ENCODE peak calls at places on chromosomes 7 and 10, in six cellular contexts. One of them, this sample, is unnamed.

GRCh38 chr7:158945514-158945913 is 89.2 kb downstream of the DYNC2I1 start:
- DNase-seq in NB4: no peak
- DNase-seq in HCT116: no peak
- DNase-seq in AG04450: no peak
- DNase-seq in kidney epithelial cell: no peak
- DNase-seq in lower lobe of right lung: no peak
- DNase-seq in this sample: no peak

GRCh38 chr10:132891313-132891712 is 51.1 kb downstream of the CFAP46 start:
- DNase-seq in HCT116: no peak
- DNase-seq in AG04450: no peak
- DNase-seq in NB4: no peak
- DNase-seq in lower lobe of right lung: no peak
- DNase-seq in kidney epithelial cell: no peak
- DNase-seq in this sample: no peak

GRCh38 chr10:114332808-114333207 is 71.5 kb downstream of the AFAP1L2 start:
- DNase-seq in lower lobe of right lung: no peak
- DNase-seq in HCT116: no peak
- DNase-seq in NB4: no peak
- DNase-seq in AG04450: no peak
- DNase-seq in kidney epithelial cell: no peak
- DNase-seq in this sample: no peak

GRCh38 chr10:47027108-47027811 is 116.0 kb downstream of the PTPN20 start:
- DNase-seq in NB4: no peak
- DNase-seq in HCT116: no peak
- DNase-seq in lower lobe of right lung: peak; percentile 34
- DNase-seq in kidney epithelial cell: no peak
- DNase-seq in AG04450: no peak
- DNase-seq in this sample: no peak

GRCh38 chr10:110746254-110746826 is 102.2 kb downstream of the RBM20 start:
- DNase-seq in NB4: peak; percentile 71
- DNase-seq in lower lobe of right lung: no peak
- DNase-seq in kidney epithelial cell: no peak
- DNase-seq in AG04450: peak; percentile 39
- DNase-seq in HCT116: peak; percentile 63
- DNase-seq in this sample: peak; percentile 45

GRCh38 chr10:122316224-122316884 is 45.3 kb downstream of the BTBD16 start:
- DNase-seq in kidney epithelial cell: no peak
- DNase-seq in AG04450: no peak
- DNase-seq in HCT116: no peak
- DNase-seq in NB4: no peak
- DNase-seq in lower lobe of right lung: no peak
- DNase-seq in this sample: no peak

GRCh38 chr10:75352650-75353049 is 48.9 kb downstream of the ZNF503 start:
- DNase-seq in HCT116: no peak
- DNase-seq in NB4: peak; percentile 21
- DNase-seq in kidney epithelial cell: no peak
- DNase-seq in lower lobe of right lung: no peak
- DNase-seq in AG04450: no peak
- DNase-seq in this sample: no peak

GRCh38 chr10:35546824-35547225 is 58.3 kb upstream of the GJD4 start:
- DNase-seq in AG04450: no peak
- DNase-seq in HCT116: no peak
- DNase-seq in lower lobe of right lung: no peak
- DNase-seq in kidney epithelial cell: peak; percentile 73
- DNase-seq in NB4: no peak
- DNase-seq in this sample: no peak

GRCh38 chr10:131901181-131901829 is 497 bp downstream of the PPP2R2D start:
- DNase-seq in lower lobe of right lung: peak; percentile 80
- DNase-seq in NB4: peak; percentile 63
- DNase-seq in AG04450: no peak
- DNase-seq in kidney epithelial cell: no peak
- DNase-seq in HCT116: no peak
- DNase-seq in this sample: no peak

GRCh38 chr10:94402204-94403033 is at the start of gene TBC1D12:
- DNase-seq in kidney epithelial cell: peak; percentile 89
- DNase-seq in AG04450: peak; percentile 90
- DNase-seq in NB4: no peak
- DNase-seq in lower lobe of right lung: peak; percentile 96
- DNase-seq in HCT116: peak; percentile 97
- DNase-seq in this sample: peak; percentile 91

GRCh38 chr7:836429-836828 is 4.2 kb downstream of the SUN1 start:
- DNase-seq in AG04450: no peak
- DNase-seq in lower lobe of right lung: no peak
- DNase-seq in kidney epithelial cell: no peak
- DNase-seq in NB4: peak; percentile 47
- DNase-seq in HCT116: peak; percentile 27
- DNase-seq in this sample: no peak

GRCh38 chr10:121654021-121654545 is 55.8 kb upstream of the FGFR2 start:
- DNase-seq in NB4: no peak
- DNase-seq in AG04450: no peak
- DNase-seq in HCT116: no peak
- DNase-seq in lower lobe of right lung: no peak
- DNase-seq in kidney epithelial cell: no peak
- DNase-seq in this sample: no peak

GRCh38 chr7:66255533-66256100 is 50.5 kb downstream of the TPST1 start:
- DNase-seq in NB4: peak; percentile 9
- DNase-seq in lower lobe of right lung: no peak
- DNase-seq in kidney epithelial cell: peak; percentile 55
- DNase-seq in AG04450: no peak
- DNase-seq in HCT116: no peak
- DNase-seq in this sample: no peak

GRCh38 chr7:149713061-149713730 is 60.2 kb downstream of the ZNF467 start:
- DNase-seq in NB4: no peak
- DNase-seq in lower lobe of right lung: peak; percentile 28
- DNase-seq in kidney epithelial cell: no peak
- DNase-seq in HCT116: no peak
- DNase-seq in AG04450: no peak
- DNase-seq in this sample: no peak

GRCh38 chr10:102135956-102136526 is 3.2 kb downstream of the PPRC1 start:
- DNase-seq in AG04450: no peak
- DNase-seq in NB4: no peak
- DNase-seq in kidney epithelial cell: no peak
- DNase-seq in lower lobe of right lung: no peak
- DNase-seq in HCT116: no peak
- DNase-seq in this sample: no peak

GRCh38 chr7:155106356-155106755 is 36.2 kb downstream of the HTR5A start:
- DNase-seq in NB4: no peak
- DNase-seq in HCT116: no peak
- DNase-seq in kidney epithelial cell: no peak
- DNase-seq in AG04450: no peak
- DNase-seq in lower lobe of right lung: no peak
- DNase-seq in this sample: no peak

GRCh38 chr7:64874114-64874513 is 29.0 kb upstream of the ZNF273 start:
- DNase-seq in NB4: no peak
- DNase-seq in AG04450: no peak
- DNase-seq in kidney epithelial cell: no peak
- DNase-seq in HCT116: no peak
- DNase-seq in lower lobe of right lung: no peak
- DNase-seq in this sample: no peak

GRCh38 chr7:143368387-143368786 is 5.9 kb upstream of the FAM131B start:
- DNase-seq in NB4: no peak
- DNase-seq in kidney epithelial cell: no peak
- DNase-seq in lower lobe of right lung: no peak
- DNase-seq in HCT116: no peak
- DNase-seq in AG04450: no peak
- DNase-seq in this sample: no peak

GRCh38 chr7:43583424-43584199 is 704 bp downstream of the STK17A start:
- DNase-seq in lower lobe of right lung: peak; percentile 89
- DNase-seq in HCT116: no peak
- DNase-seq in kidney epithelial cell: no peak
- DNase-seq in NB4: peak; percentile 88
- DNase-seq in AG04450: no peak
- DNase-seq in this sample: no peak
- TF ChIP-seq CTCF in lower lobe of right lung: peak; percentile 27
- TF ChIP-seq CTCF in HCT116: no peak
- TF ChIP-seq CTCF in kidney epithelial cell: peak; percentile 31
- TF ChIP-seq CTCF in NB4: peak; percentile 20
- TF ChIP-seq CTCF in AG04450: peak; percentile 20
- TF ChIP-seq CTCF in this sample: no peak

DNA sequence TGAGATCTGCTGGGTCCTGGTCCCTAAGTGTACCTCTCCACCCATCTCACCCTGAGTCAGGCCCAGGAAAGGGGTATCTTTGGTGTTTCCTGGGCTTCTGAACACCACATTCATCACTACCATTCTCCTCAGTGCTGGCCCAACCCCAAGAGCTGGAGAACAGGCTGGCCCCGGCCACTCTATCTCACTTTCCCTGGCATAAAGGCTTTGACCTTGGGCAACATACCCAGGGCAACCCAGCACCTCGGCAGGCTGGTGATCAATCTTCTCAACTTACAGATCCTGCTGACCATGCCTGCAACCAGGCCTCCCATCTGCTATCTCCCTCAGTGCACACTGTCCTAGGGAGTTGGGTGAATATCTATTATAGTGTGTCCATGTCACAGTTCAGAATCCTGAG is 2.1 kb downstream of the VSIR start:
- DNase-seq in kidney epithelial cell: no peak
- DNase-seq in AG04450: no peak
- DNase-seq in NB4: no peak
- DNase-seq in lower lobe of right lung: no peak
- DNase-seq in HCT116: no peak
- DNase-seq in this sample: no peak
- H3K4me3 ChIP-seq in kidney epithelial cell: no peak overlapping the region
- H3K4me3 ChIP-seq in AG04450: no peak overlapping the region
- H3K4me3 ChIP-seq in NB4: peak overlapping the region; percentile 62
- H3K4me3 ChIP-seq in lower lobe of right lung: peak overlapping the region; percentile 80
- H3K4me3 ChIP-seq in HCT116: no peak overlapping the region
- H3K4me3 ChIP-seq in this sample: no peak overlapping the region

DNA sequence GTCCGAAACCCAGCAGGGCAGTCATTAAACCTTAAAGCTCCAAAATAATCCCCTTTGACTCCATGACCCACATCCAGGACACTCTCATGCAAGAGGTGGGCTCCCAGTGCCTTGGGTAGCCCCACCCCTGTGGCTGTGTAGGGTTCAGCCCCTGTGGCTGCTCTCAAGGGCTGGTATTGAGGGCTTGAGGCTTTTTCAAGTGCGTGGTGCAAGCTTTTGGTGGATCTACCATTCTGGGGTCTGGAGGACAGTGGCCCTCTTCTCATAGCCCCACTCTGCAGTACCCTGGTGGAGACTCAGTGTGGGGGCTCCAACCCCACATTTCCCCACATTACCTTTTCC is 50.5 kb downstream of the RSBN1L start:
- DNase-seq in lower lobe of right lung: no peak
- DNase-seq in HCT116: no peak
- DNase-seq in AG04450: no peak
- DNase-seq in kidney epithelial cell: no peak
- DNase-seq in NB4: no peak
- DNase-seq in this sample: no peak
- TF ChIP-seq CTCF in lower lobe of right lung: no peak
- TF ChIP-seq CTCF in HCT116: no peak
- TF ChIP-seq CTCF in AG04450: no peak
- TF ChIP-seq CTCF in kidney epithelial cell: no peak
- TF ChIP-seq CTCF in NB4: no peak
- TF ChIP-seq CTCF in this sample: no peak

GRCh38 chr10:58438986-58439385 is 53.8 kb downstream of the TFAM start:
- DNase-seq in kidney epithelial cell: no peak
- DNase-seq in AG04450: no peak
- DNase-seq in HCT116: no peak
- DNase-seq in lower lobe of right lung: no peak
- DNase-seq in NB4: no peak
- DNase-seq in this sample: no peak

GRCh38 chr10:58436071-58436470 is 50.9 kb downstream of the TFAM start:
- DNase-seq in HCT116: peak; percentile 72
- DNase-seq in AG04450: no peak
- DNase-seq in lower lobe of right lung: no peak
- DNase-seq in kidney epithelial cell: peak; percentile 62
- DNase-seq in NB4: peak; percentile 5
- DNase-seq in this sample: no peak

GRCh38 chr10:58440484-58440883 is 55.3 kb downstream of the TFAM start:
- DNase-seq in NB4: no peak
- DNase-seq in lower lobe of right lung: no peak
- DNase-seq in kidney epithelial cell: no peak
- DNase-seq in AG04450: no peak
- DNase-seq in HCT116: no peak
- DNase-seq in this sample: no peak

GRCh38 chr10:58439632-58440364 is 54.6 kb downstream of the TFAM start:
- DNase-seq in kidney epithelial cell: no peak
- DNase-seq in AG04450: no peak
- DNase-seq in lower lobe of right lung: no peak
- DNase-seq in HCT116: no peak
- DNase-seq in NB4: peak; percentile 13
- DNase-seq in this sample: no peak

DNA sequence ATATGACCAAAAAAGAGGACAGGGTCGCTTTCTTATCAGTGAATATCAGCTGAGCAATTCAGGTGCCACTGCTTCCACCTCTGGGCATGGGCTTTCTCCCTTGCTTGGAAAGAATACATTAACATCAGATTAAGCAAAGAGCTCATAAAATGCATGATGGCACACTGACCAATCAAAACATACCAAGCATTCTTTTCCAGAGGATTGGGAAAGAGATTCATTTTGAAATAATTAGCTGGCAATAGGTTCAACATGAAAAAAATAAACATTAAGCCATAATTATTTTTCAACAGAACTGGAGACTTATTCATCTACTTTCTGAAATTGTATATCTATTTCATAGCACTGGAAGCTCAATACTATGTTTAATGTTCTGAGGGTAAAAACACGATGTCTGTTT is 53.1 kb downstream of the TFAM start:
- DNase-seq in HCT116: no peak
- DNase-seq in NB4: no peak
- DNase-seq in AG04450: no peak
- DNase-seq in kidney epithelial cell: peak; percentile 83
- DNase-seq in lower lobe of right lung: no peak
- DNase-seq in this sample: no peak
- H3K4me3 ChIP-seq in HCT116: no peak overlapping the region
- H3K4me3 ChIP-seq in NB4: no peak overlapping the region
- H3K4me3 ChIP-seq in AG04450: no peak overlapping the region
- H3K4me3 ChIP-seq in kidney epithelial cell: no peak overlapping the region
- H3K4me3 ChIP-seq in lower lobe of right lung: no peak overlapping the region
- H3K4me3 ChIP-seq in this sample: no peak overlapping the region